ENCODE peak calls at places on chromosomes 3 and 15, in eight cellular contexts. L is HuH-7.5; N is H4; Z is GF-D8; X is naive thymus-derived CD8-positive, alpha-beta T cell; I is NCI-H2081; O is CD4-positive, alpha-beta T cell; R is T-cell. Y is an unnamed sample.

GRCh38 chr15:48869966-48870365 is 8.0 kb upstream of the EID1 start:
- DNase-seq in Z (no peak), I (no peak), O (no peak), N (no peak), R (no peak), X (no peak), L (no peak), Y (no peak)

GRCh38 chr15:47570044-47570443 is 147.3 kb upstream of the SEMA6D start:
- DNase-seq in X (no peak), L (no peak), N (no peak), I (no peak), R (no peak), O (no peak), Z (no peak), Y (no peak)

GRCh38 chr15:77975332-77976119 is 102.0 kb downstream of the TBC1D2B start:
- DNase-seq in L (no peak), I (no peak), X (no peak), R (no peak), O (no peak), Z (no peak), N (no peak), Y (peak; percentile 90)

GRCh38 chr15:66108483-66109270 is 144.9 kb downstream of the MEGF11 start:
- DNase-seq in N (no peak), R (no peak), O (no peak), L (no peak), I (no peak), X (no peak), Z (no peak), Y (no peak)

GRCh38 chr3:9862391-9863235 is 17.4 kb downstream of the CIDEC start:
- DNase-seq in Z (no peak), X (peak; percentile 33), N (no peak), I (no peak), L (peak; percentile 95), O (peak; percentile 17), R (no peak), Y (peak; percentile 94)

GRCh38 chr3:114155370-114155821 is 23.5 kb downstream of the DRD3 start:
- DNase-seq in L (peak; percentile 34), R (peak; percentile 9), Z (no peak), N (peak; percentile 45), X (no peak), I (no peak), O (no peak), Y (no peak)

GRCh38 chr3:152356870-152357276 is 88.1 kb downstream of the MBNL1 start:
- DNase-seq in O (no peak), R (no peak), Z (no peak), N (no peak), I (no peak), X (no peak), L (no peak), Y (no peak)

GRCh38 chr3:122824465-122825379 is 29.9 kb downstream of the SLC49A4 start:
- DNase-seq in R (no peak), Z (no peak), I (no peak), N (peak; percentile 83), X (no peak), O (no peak), L (no peak), Y (no peak)

GRCh38 chr3:169454823-169455222 is 208.7 kb downstream of the MECOM start:
- DNase-seq in R (no peak), I (no peak), N (peak; percentile 18), O (no peak), X (no peak), L (no peak), Z (no peak), Y (no peak)

GRCh38 chr15:81174759-81175327 is 21.8 kb upstream of the IL16 start:
- DNase-seq in O (no peak), L (no peak), X (no peak), N (no peak), R (no peak), Z (no peak), I (no peak), Y (peak; percentile 63)

GRCh38 chr3:47113669-47114365 is 50.1 kb downstream of the SETD2 start:
- DNase-seq in N (no peak), Z (no peak), R (no peak), I (no peak), L (no peak), X (no peak), O (no peak), Y (no peak)

GRCh38 chr3:10956991-10957390 is 35.6 kb upstream of the SLC6A1 start:
- DNase-seq in X (no peak), O (no peak), I (no peak), N (no peak), Z (no peak), L (no peak), R (no peak), Y (no peak)

GRCh38 chr3:193560870-193561269 is 6.2 kb upstream of the ATP13A4 start:
- DNase-seq in L (no peak), O (no peak), N (no peak), I (no peak), Z (no peak), X (no peak), R (no peak), Y (no peak)

GRCh38 chr15:20353966-20354883 is 187.4 kb downstream of the GOLGA6L6 start:
- DNase-seq in I (no peak), X (no peak), N (no peak), L (no peak), R (no peak), Z (no peak), O (no peak), Y (no peak)

GRCh38 chr15:48681274-48681840 is 35.8 kb upstream of the FBN1 start:
- DNase-seq in L (no peak), Z (no peak), R (no peak), O (no peak), X (no peak), N (no peak), I (peak; percentile 26), Y (no peak)

GRCh38 chr3:185200639-185201038 is 47.8 kb upstream of the C3orf70 start:
- DNase-seq in I (no peak), O (no peak), Z (no peak), X (no peak), L (no peak), R (no peak), N (no peak), Y (no peak)

GRCh38 chr3:133750201-133750748 is 4.1 kb downstream of the TF start:
- DNase-seq in I (no peak), X (no peak), Z (no peak), N (no peak), O (no peak), L (no peak), R (no peak), Y (no peak)

GRCh38 chr3:29384640-29385039 is 103.8 kb downstream of the RBMS3 start:
- DNase-seq in Z (no peak), R (no peak), I (no peak), O (no peak), X (no peak), L (no peak), N (peak; percentile 34), Y (peak; percentile 90)

GRCh38 chr3:178022599-178022998 is 513.6 kb upstream of the KCNMB2 start:
- DNase-seq in L (no peak), X (no peak), O (no peak), I (no peak), R (no peak), N (no peak), Z (no peak), Y (peak; percentile 52)

GRCh38 chr3:56801597-56802410 is at the start of gene ARHGEF3:
- DNase-seq in N (peak; percentile 57), I (peak; percentile 71), R (peak; percentile 81), O (peak; percentile 91), Z (no peak), L (peak; percentile 41), X (peak; percentile 83), Y (peak; percentile 94)

GRCh38 chr3:4841783-4842440 is 137.3 kb upstream of the BHLHE40 start:
- DNase-seq in L (no peak), N (peak; percentile 39), X (no peak), Z (no peak), R (no peak), I (no peak), O (no peak), Y (no peak)

GRCh38 chr15:74723187-74723586 is 2.1 kb downstream of the CYP1A1 start:
- DNase-seq in Z (no peak), O (no peak), R (no peak), X (no peak), L (no peak), I (no peak), N (no peak), Y (no peak)

GRCh38 chr15:98503970-98504369 is 144.4 kb upstream of the IGF1R start:
- DNase-seq in N (peak; percentile 18), O (no peak), R (no peak), Z (peak; percentile 69), L (no peak), X (no peak), I (no peak), Y (no peak)

GRCh38 chr3:163071684-163072083 is 1575.1 kb downstream of the OTOL1 start:
- DNase-seq in Z (no peak), R (no peak), N (peak; percentile 27), I (no peak), X (no peak), O (no peak), L (no peak), Y (no peak)

GRCh38 chr3:98583766-98584165 is 9.6 kb downstream of the CPOX start:
- DNase-seq in L (no peak), I (no peak), X (no peak), O (no peak), Z (no peak), R (no peak), N (no peak), Y (no peak)

GRCh38 chr3:25783661-25784512 is 644 bp upstream of the NGLY1 start:
- DNase-seq in O (no peak), L (peak; percentile 81), I (peak; percentile 66), N (peak; percentile 6), R (no peak), Z (peak; percentile 71), X (no peak), Y (no peak)